ENCODE peak calls at places on chromosomes 12 and 14, in five cellular contexts. Q, X, T, Z and L are unnamed samples.

GRCh38 chr14:66813636-66814035 is 305.7 kb downstream of the GPHN start:
- DNase-seq in X (no peak), Q (no peak), T (no peak), Z (no peak), L (no peak)

GRCh38 chr12:3658327-3659163 is 94.4 kb downstream of the CRACR2A start:
- DNase-seq in X (peak), T (peak), Z (no peak), Q (no peak), L (no peak)

GRCh38 chr12:126233625-126234024 is 1168.4 kb downstream of the AACS start:
- DNase-seq in T (no peak), Q (no peak), Z (no peak), X (no peak), L (no peak)

GRCh38 chr14:33201116-33201515 is 262.4 kb downstream of the NPAS3 start:
- DNase-seq in Q (no peak), T (no peak), Z (no peak), X (no peak), L (no peak)

GRCh38 chr12:79162948-79163347 is 298.4 kb downstream of the SYT1 start:
- DNase-seq in Z (no peak), Q (no peak), T (no peak), X (peak), L (no peak)

GRCh38 chr14:60485600-60486251 is at the start of gene C14orf39:
- DNase-seq in Z (no peak), X (peak), Q (no peak), T (no peak), L (no peak)

GRCh38 chr14:70704960-70705359 is 63.2 kb downstream of the TTC9 start:
- DNase-seq in Z (no peak), X (no peak), Q (no peak), T (no peak), L (no peak)

GRCh38 chr12:107843351-107844311 is 69.1 kb downstream of the ASCL4 start:
- DNase-seq in Z (no peak), Q (no peak), X (peak), T (no peak), L (no peak)

GRCh38 chr12:80241576-80242273 is 142.4 kb downstream of the OTOGL start:
- DNase-seq in X (peak), Z (no peak), Q (no peak), T (peak), L (no peak)

GRCh38 chr12:128637616-128638606 is 185.8 kb downstream of the SLC15A4 start:
- DNase-seq in X (no peak), T (no peak), Z (no peak), Q (no peak), L (no peak)

GRCh38 chr12:58893421-58893986 is 26.8 kb downstream of the LRIG3 start:
- DNase-seq in X (peak), Q (no peak), Z (no peak), T (peak), L (no peak)

GRCh38 chr12:131597327-131597726 is 113.6 kb upstream of the SFSWAP start:
- DNase-seq in Z (no peak), T (no peak), X (no peak), Q (no peak), L (no peak)

GRCh38 chr12:49706351-49707126 is 666 bp downstream of the FMNL3 start:
- DNase-seq in Z (peak), Q (no peak), T (peak), X (peak), L (no peak)

GRCh38 chr12:63021126-63021525 is 86.2 kb upstream of the PPM1H start:
- DNase-seq in Z (no peak), Q (no peak), X (no peak), T (no peak), L (no peak)

GRCh38 chr14:53613404-53614253 is 343.0 kb downstream of the BMP4 start:
- DNase-seq in T (peak), X (peak), Q (peak), Z (no peak), L (no peak)

GRCh38 chr12:105761075-105761474 is 377.7 kb downstream of the NUAK1 start:
- DNase-seq in X (peak), T (no peak), Z (no peak), Q (no peak), L (no peak)

GRCh38 chr12:41424651-41425050 is 236.5 kb downstream of the PDZRN4 start:
- DNase-seq in X (no peak), Z (no peak), Q (no peak), T (no peak), L (no peak)

GRCh38 chr14:70871863-70872677 is 35.2 kb upstream of the PCNX1 start:
- DNase-seq in Q (no peak), X (no peak), Z (no peak), T (no peak), L (no peak)

GRCh38 chr14:58107041-58107440 is 45.0 kb downstream of the ARMH4 start:
- DNase-seq in Z (no peak), X (no peak), T (no peak), Q (no peak), L (no peak)

GRCh38 chr14:61653507-61653906 is 41.8 kb upstream of the HIF1A start:
- DNase-seq in X (peak), Z (no peak), Q (no peak), T (peak), L (no peak)

GRCh38 chr14:95323361-95323760 is 3.7 kb upstream of the CLMN start:
- DNase-seq in Q (no peak), Z (no peak), X (no peak), T (no peak), L (no peak)

GRCh38 chr14:95323917-95324316 is 4.2 kb upstream of the CLMN start:
- DNase-seq in T (no peak), X (no peak), Q (no peak), Z (no peak), L (no peak)

GRCh38 chr14:95321693-95322455 is 2.2 kb upstream of the CLMN start:
- DNase-seq in X (no peak), T (no peak), Q (no peak), Z (no peak), L (no peak)

GRCh38 chr14:95321201-95321600 is 1.5 kb upstream of the CLMN start:
- DNase-seq in Q (no peak), Z (no peak), T (no peak), X (no peak), L (no peak)

GRCh38 chr14:95322646-95323045 is 2.9 kb upstream of the CLMN start:
- DNase-seq in T (no peak), Q (no peak), X (no peak), Z (no peak), L (no peak)
- TF ChIP-seq CTCF in T (no peak), Q (no peak), X (no peak), Z (no peak), L (no peak)

GRCh38 chr12:119301367-119301766 is 33.2 kb upstream of the CCDC60 start:
- DNase-seq in Z (no peak), Q (no peak), X (no peak), T (no peak), L (no peak)
- TF ChIP-seq CTCF in Z (peak), Q (no peak), X (no peak), T (no peak), L (no peak)

GRCh38 chr14:34224221-34224620 is 237.8 kb downstream of the SPTSSA start:
- DNase-seq in Z (no peak), T (no peak), X (no peak), Q (no peak), L (no peak)

GRCh38 chr14:34228663-34229001 is 233.4 kb downstream of the SPTSSA start:
- DNase-seq in Z (no peak), T (no peak), X (no peak), Q (no peak), L (no peak)

GRCh38 chr14:34229140-34229539 is 232.9 kb downstream of the SPTSSA start:
- DNase-seq in T (no peak), Q (no peak), Z (no peak), X (no peak), L (no peak)

GRCh38 chr14:34231626-34232025 is 230.4 kb downstream of the SPTSSA start:
- DNase-seq in X (no peak), Q (no peak), Z (no peak), T (no peak), L (no peak)

DNA sequence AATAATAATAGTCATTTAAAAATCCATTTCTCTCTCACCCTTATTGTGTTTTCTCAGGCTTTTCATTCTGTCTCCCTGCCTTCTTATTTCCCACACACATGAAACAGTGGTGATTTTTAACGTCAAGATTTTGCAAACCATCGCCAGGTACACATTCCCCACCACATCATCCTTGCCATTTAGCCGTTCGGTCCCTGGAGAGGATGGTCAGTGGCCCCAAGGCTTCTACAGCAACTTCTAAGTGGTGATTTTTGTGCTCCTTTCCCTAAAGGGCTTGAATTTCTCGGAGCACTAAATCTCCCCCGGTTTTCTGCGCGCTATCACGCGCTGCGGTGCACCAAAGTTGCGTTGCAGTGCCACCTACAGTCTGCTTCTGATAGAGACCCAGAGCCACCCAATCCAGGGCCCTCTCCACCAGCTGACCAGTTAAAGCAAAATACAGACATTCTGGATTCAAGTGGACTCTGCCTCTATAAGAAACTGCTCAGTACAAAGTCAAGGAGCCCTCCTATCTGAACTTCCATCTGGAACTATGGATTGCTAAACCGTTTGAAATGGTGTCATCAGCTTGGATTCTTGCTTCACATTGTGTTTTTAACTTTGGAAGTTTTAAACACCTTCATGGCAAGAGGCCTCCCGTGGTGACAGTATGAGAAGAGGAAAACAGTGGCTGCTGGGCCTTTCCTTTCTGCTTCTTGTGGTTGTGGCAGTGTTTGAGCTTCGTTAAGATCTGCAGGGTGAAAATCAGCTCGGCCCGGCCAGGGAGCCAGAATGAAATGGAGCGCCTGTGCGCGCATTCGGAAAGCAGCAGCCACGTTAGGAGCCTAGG is 234.0 kb downstream of the SPTSSA start:
- DNase-seq in Z (peak), X (peak), T (peak), Q (peak), L (no peak)
- TF ChIP-seq CTCF in Z (peak), X (peak), T (peak), Q (peak), L (peak)

GRCh38 chr14:99460793-99461192 is 19.9 kb downstream of the SETD3 start:
- DNase-seq in X (peak), Z (no peak), Q (no peak), T (no peak), L (no peak)
- TF ChIP-seq CTCF in X (no peak), Z (no peak), Q (no peak), T (no peak), L (no peak)